ENCODE peak calls at places on chromosome 4, in five cellular contexts. One of them, this sample, is unnamed.

GRCh38 chr4:123229326-123229725 is 167.3 kb upstream of the SPRY1 start:
- DNase-seq in mucosa of descending colon: no peak
- DNase-seq in EH: no peak
- DNase-seq in neural progenitor cell: no peak
- DNase-seq in GM23248: no peak
- DNase-seq in this sample: no peak

GRCh38 chr4:84496356-84497219 is 2.5 kb downstream of the NKX6-1 start:
- DNase-seq in GM23248: no peak
- DNase-seq in EH: no peak
- DNase-seq in neural progenitor cell: peak; percentile 77
- DNase-seq in mucosa of descending colon: peak; percentile 28
- DNase-seq in this sample: no peak

GRCh38 chr4:184750926-184751584 is 17.2 kb upstream of the CENPU start:
- DNase-seq in neural progenitor cell: no peak
- DNase-seq in GM23248: no peak
- DNase-seq in EH: no peak
- DNase-seq in mucosa of descending colon: no peak
- DNase-seq in this sample: no peak

GRCh38 chr4:37767546-37767945 is 58.9 kb upstream of the PGM2 start:
- DNase-seq in mucosa of descending colon: peak; percentile 70
- DNase-seq in GM23248: peak; percentile 32
- DNase-seq in neural progenitor cell: no peak
- DNase-seq in EH: peak; percentile 9
- DNase-seq in this sample: no peak

GRCh38 chr4:120304801-120305200 is 238.2 kb upstream of the MAD2L1 start:
- DNase-seq in neural progenitor cell: no peak
- DNase-seq in EH: no peak
- DNase-seq in GM23248: peak; percentile 42
- DNase-seq in mucosa of descending colon: no peak
- DNase-seq in this sample: peak; percentile 11

GRCh38 chr4:114272226-114272625 is 292.8 kb upstream of the ARSJ start:
- DNase-seq in neural progenitor cell: no peak
- DNase-seq in mucosa of descending colon: no peak
- DNase-seq in GM23248: peak; percentile 96
- DNase-seq in EH: peak; percentile 99
- DNase-seq in this sample: peak; percentile 58

GRCh38 chr4:6902318-6903042 is 7.1 kb upstream of the TBC1D14 start:
- DNase-seq in mucosa of descending colon: no peak
- DNase-seq in GM23248: no peak
- DNase-seq in neural progenitor cell: no peak
- DNase-seq in EH: no peak
- DNase-seq in this sample: no peak

GRCh38 chr4:145735330-145735638 is 55.3 kb downstream of the C4orf51 start:
- DNase-seq in neural progenitor cell: no peak
- DNase-seq in GM23248: peak; percentile 97
- DNase-seq in mucosa of descending colon: no peak
- DNase-seq in EH: peak; percentile 98
- DNase-seq in this sample: peak; percentile 85

GRCh38 chr4:87835192-87835591 is 2.4 kb downstream of the MEPE start:
- DNase-seq in GM23248: peak; percentile 41
- DNase-seq in EH: peak; percentile 33
- DNase-seq in neural progenitor cell: no peak
- DNase-seq in mucosa of descending colon: no peak
- DNase-seq in this sample: no peak

GRCh38 chr4:166128452-166128851 is 255.4 kb downstream of the TLL1 start:
- DNase-seq in neural progenitor cell: no peak
- DNase-seq in EH: peak; percentile 27
- DNase-seq in mucosa of descending colon: no peak
- DNase-seq in GM23248: no peak
- DNase-seq in this sample: no peak

GRCh38 chr4:126697748-126698147 is 935.0 kb upstream of the INTU start:
- DNase-seq in EH: peak; percentile 84
- DNase-seq in mucosa of descending colon: no peak
- DNase-seq in neural progenitor cell: no peak
- DNase-seq in GM23248: peak; percentile 69
- DNase-seq in this sample: peak; percentile 8

GRCh38 chr4:2288051-2288541 is 26.2 kb upstream of the MXD4 start:
- DNase-seq in neural progenitor cell: no peak
- DNase-seq in EH: no peak
- DNase-seq in mucosa of descending colon: peak; percentile 16
- DNase-seq in GM23248: no peak
- DNase-seq in this sample: no peak

GRCh38 chr4:4693258-4693657 is 151.4 kb upstream of the STX18 start:
- DNase-seq in GM23248: peak; percentile 64
- DNase-seq in neural progenitor cell: no peak
- DNase-seq in EH: peak; percentile 46
- DNase-seq in mucosa of descending colon: no peak
- DNase-seq in this sample: peak; percentile 64

GRCh38 chr4:1115528-1116293 is 2.3 kb upstream of the RNF212 start:
- DNase-seq in neural progenitor cell: no peak
- DNase-seq in GM23248: no peak
- DNase-seq in EH: no peak
- DNase-seq in mucosa of descending colon: no peak
- DNase-seq in this sample: no peak

GRCh38 chr4:185838514-185839203 is 26.7 kb upstream of the SORBS2 start:
- DNase-seq in neural progenitor cell: no peak
- DNase-seq in mucosa of descending colon: no peak
- DNase-seq in GM23248: peak; percentile 31
- DNase-seq in EH: no peak
- DNase-seq in this sample: no peak

GRCh38 chr4:165493359-165493758 is 114.6 kb downstream of the CPE start:
- DNase-seq in GM23248: peak; percentile 45
- DNase-seq in neural progenitor cell: peak; percentile 91
- DNase-seq in EH: peak; percentile 53
- DNase-seq in mucosa of descending colon: peak; percentile 81
- DNase-seq in this sample: peak; percentile 85

GRCh38 chr4:145936142-145937020 is 2.2 kb downstream of the ZNF827 start:
- DNase-seq in EH: peak; percentile 77
- DNase-seq in GM23248: peak; percentile 85
- DNase-seq in mucosa of descending colon: peak; percentile 79
- DNase-seq in neural progenitor cell: peak; percentile 71
- DNase-seq in this sample: peak; percentile 73

GRCh38 chr4:111678466-111678865 is 466.8 kb upstream of the FAM241A start:
- DNase-seq in GM23248: peak; percentile 98
- DNase-seq in mucosa of descending colon: no peak
- DNase-seq in neural progenitor cell: no peak
- DNase-seq in EH: peak; percentile 86
- DNase-seq in this sample: peak; percentile 65

GRCh38 chr4:22389240-22389871 is 126.5 kb downstream of the ADGRA3 start:
- DNase-seq in mucosa of descending colon: peak; percentile 39
- DNase-seq in neural progenitor cell: peak; percentile 73
- DNase-seq in EH: peak; percentile 80
- DNase-seq in GM23248: peak; percentile 83
- DNase-seq in this sample: peak; percentile 68